ENCODE peak calls at places on chromosomes 16 and 17, in four cellular contexts. M, O, B and X are unnamed samples.

GRCh38 chr16:66369055-66369592 is 2.6 kb downstream of the CDH5 start:
- DNase-seq in O (no peak), B (no peak), M (no peak), X (no peak)

GRCh38 chr17:69317625-69318024 is 9.3 kb downstream of the ABCA5 start:
- DNase-seq in M (no peak), B (no peak), O (no peak), X (no peak)

GRCh38 chr16:88453621-88454314 is 688 bp downstream of the ZFPM1 start:
- DNase-seq in M (no peak), O (peak), B (no peak), X (no peak)

GRCh38 chr16:30658731-30659506 is 688 bp downstream of the FBRS start:
- DNase-seq in M (peak), B (peak), O (peak), X (no peak)

GRCh38 chr17:35752471-35752870 is 568 bp downstream of the GAS2L2 start:
- DNase-seq in M (no peak), B (no peak), O (no peak), X (no peak)

GRCh38 chr16:50879873-50880695 is 138.2 kb downstream of the CYLD start:
- DNase-seq in B (peak), O (peak), M (no peak), X (peak)

GRCh38 chr17:50218771-50219315 is 17.4 kb upstream of the COL1A1 start:
- DNase-seq in B (no peak), O (peak), M (peak), X (no peak)

GRCh38 chr16:67206838-67207115 is 7.8 kb downstream of the ELMO3 start:
- DNase-seq in M (no peak), O (peak), B (no peak), X (no peak)

GRCh38 chr17:66790476-66791061 is 44.3 kb upstream of the CACNG5 start:
- DNase-seq in O (no peak), M (no peak), B (no peak), X (no peak)

GRCh38 chr17:66787914-66788313 is 47.0 kb upstream of the CACNG5 start:
- DNase-seq in O (no peak), B (no peak), M (no peak), X (no peak)

GRCh38 chr17:66791337-66791736 is 43.6 kb upstream of the CACNG5 start:
- DNase-seq in M (no peak), O (no peak), B (no peak), X (no peak)

GRCh38 chr17:66789093-66789492 is 45.8 kb upstream of the CACNG5 start:
- DNase-seq in O (no peak), M (no peak), B (no peak), X (no peak)

GRCh38 chr17:66789961-66790421 is 44.9 kb upstream of the CACNG5 start:
- DNase-seq in O (no peak), B (no peak), M (peak), X (no peak)
- H3K56ac ChIP-seq in O (no peak), B (no peak), M (no peak), X (no peak)

DNA sequence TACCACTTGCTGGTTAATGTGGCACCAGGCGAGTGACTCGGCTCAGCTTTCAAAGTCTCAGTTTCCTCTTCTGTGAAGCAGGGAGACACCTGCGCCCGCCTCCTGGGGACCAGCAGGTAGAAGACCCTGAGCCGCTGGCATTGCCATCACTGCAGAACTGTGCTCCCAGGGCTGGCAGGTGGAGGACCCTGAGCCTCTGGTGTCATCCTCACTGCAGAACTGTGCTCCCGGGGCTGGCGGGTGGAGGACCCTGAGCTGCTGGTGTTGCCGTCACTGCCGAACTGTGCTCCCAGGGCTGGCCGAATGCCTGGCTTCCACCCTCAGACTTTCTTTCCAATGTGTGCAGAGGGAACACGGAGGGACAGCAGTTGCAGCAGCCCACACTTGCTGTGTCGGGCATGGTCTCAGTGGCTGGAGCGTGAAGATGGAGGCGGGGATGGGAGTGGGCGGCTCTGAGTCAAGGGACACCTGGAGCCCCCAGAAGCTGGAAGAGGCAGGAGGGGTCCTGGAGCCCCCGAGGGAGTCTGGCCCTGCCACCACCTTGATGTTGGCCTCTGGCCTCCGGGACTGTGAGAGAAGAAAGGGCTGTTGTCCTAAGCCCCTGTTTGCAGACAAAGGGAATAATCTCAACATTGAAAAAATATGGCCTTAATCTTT is 75.8 kb upstream of the METTL9 start:
- DNase-seq in B (no peak), O (no peak), M (no peak), X (no peak)
- H3K23ac ChIP-seq in B (no peak), O (no peak), M (no peak), X (no peak)

DNA sequence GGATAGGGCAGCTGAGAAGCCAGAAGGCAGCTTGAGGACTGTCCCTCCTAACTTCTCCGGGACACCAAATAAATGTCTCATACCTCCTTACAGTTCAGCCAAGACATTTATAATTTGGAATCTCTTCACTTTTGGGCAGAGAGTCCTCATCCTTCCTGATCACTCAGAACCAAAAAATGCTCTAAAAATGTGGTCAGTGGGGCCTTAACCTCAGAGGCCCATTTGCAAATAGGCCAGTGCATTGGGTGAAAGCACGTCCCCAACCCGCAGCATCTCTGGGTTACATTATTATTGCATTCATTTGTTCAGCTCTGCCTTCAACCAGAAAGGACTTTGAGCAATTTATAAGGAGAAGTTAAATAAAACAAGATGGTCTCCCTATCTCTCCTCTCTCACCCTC is 112.4 kb upstream of the IRX3 start:
- DNase-seq in M (no peak), O (no peak), B (no peak), X (no peak)
- H3K56ac ChIP-seq in M (no peak), O (no peak), B (no peak), X (no peak)

DNA sequence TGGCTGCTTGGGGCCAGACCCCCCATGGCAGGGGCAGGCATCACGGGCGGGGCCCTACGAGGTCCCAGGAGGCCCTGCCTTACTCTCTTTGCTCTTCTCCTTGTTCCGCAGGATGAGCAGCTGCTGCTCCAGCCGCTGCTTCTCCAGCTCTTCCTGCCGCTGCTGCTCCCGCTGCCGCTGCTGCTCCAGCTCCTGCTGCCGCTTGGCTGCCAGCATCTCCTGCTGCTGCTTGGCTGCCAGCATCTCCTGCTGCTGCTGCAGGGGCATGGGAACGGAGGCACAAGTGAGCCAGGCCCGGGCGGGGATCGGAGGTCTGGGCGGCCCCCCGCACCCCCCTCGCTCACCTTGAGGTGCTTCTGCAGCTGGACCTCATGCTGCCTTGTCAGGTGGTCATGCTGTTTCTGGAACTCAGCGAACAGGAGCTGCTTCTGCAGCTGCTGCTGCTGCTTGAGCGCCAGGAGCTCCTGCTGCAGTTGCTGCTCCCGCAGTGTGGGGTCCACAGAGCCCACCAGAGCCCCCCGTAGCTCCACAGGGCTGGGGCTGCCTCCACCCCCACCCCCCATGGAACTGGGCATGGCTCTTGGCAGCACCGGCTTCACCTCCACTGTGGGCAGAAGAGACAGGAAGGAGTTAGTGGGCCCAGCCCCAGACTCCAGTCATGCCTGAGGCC is 22.8 kb downstream of the G6PC3 start:
- DNase-seq in M (no peak), B (no peak), O (no peak), X (no peak)
- H3K23ac ChIP-seq in M (no peak), B (no peak), O (no peak), X (no peak)

GRCh38 chr17:27612160-27612767 is 18.7 kb upstream of the LGALS9 start:
- DNase-seq in M (peak), O (no peak), B (no peak), X (no peak)

GRCh38 chr17:27613425-27613824 is 17.6 kb upstream of the LGALS9 start:
- DNase-seq in M (no peak), B (no peak), O (no peak), X (no peak)

GRCh38 chr17:27618417-27618816 is 12.6 kb upstream of the LGALS9 start:
- DNase-seq in M (no peak), B (no peak), O (no peak), X (no peak)

GRCh38 chr17:27616414-27616813 is 14.6 kb upstream of the LGALS9 start:
- DNase-seq in O (no peak), M (no peak), B (no peak), X (no peak)

GRCh38 chr17:27615121-27615520 is 15.9 kb upstream of the LGALS9 start:
- DNase-seq in M (peak), O (no peak), B (no peak), X (no peak)
- H3K56ac ChIP-seq in M (no peak), O (no peak), B (no peak), X (no peak)

DNA sequence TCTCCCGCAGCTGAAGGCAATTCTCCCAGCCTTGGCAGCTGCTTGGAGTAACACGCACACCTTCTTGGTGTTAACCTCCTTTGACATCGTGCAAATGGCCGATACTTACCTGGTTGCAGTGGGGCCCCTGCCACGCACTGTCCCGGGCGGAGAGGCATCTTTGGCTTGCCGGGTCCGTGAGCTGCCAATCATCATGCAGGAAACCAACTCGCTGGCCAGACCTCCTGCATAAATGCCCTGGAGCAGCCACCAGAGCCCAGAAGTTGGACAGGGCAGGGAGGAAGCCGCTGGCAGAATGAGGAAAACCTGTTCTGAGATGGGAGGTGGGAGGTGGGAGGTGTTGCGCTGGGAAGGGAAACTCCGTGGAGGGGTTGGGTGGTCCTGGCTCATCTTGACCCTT is 41.7 kb upstream of the CREBBP start:
- DNase-seq in B (no peak), O (no peak), M (no peak), X (no peak)
- H3K23ac ChIP-seq in B (no peak), O (no peak), M (no peak), X (no peak)

DNA sequence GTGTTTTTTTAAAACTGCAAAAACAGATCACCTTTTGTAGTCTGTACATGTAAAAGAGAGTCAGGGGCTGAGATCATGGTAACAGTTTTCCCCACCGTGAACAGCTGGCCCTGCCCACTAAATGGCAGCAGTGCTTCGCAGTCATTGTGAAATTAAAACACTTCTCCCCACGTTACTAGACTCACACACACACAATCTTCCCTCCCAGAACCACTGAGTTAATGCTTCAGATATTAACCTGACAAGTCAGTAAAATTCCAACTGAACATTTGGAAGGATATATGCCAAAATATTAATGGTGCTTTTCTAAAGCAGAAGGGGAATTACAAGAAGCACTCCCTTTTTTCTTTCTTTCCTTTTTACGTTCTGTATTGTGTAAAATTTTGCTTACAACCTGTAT is 1.2 kb upstream of the CD300LG start:
- DNase-seq in B (no peak), O (no peak), M (no peak), X (no peak)
- H3K56ac ChIP-seq in B (peak), O (no peak), M (no peak), X (no peak)

GRCh38 chr17:83085526-83086196 is 6.3 kb downstream of the METRNL start:
- DNase-seq in B (no peak), O (no peak), M (no peak), X (no peak)

GRCh38 chr17:83087788-83088360 is 8.5 kb downstream of the METRNL start:
- DNase-seq in M (no peak), O (no peak), B (no peak), X (no peak)

GRCh38 chr17:83086197-83086880 is 6.9 kb downstream of the METRNL start:
- DNase-seq in O (no peak), B (no peak), M (peak), X (no peak)

GRCh38 chr17:83088451-83089321 is 9.3 kb downstream of the METRNL start:
- DNase-seq in B (no peak), O (no peak), M (no peak), X (no peak)

GRCh38 chr17:83086907-83087787 is 7.7 kb downstream of the METRNL start:
- DNase-seq in O (no peak), B (no peak), M (no peak), X (no peak)
- H3K23ac ChIP-seq in O (no peak), B (no peak), M (no peak), X (no peak)